ENCODE peak calls at places on chromosome 3, in five cellular contexts. One of them, this sample, is unnamed.

GRCh38 chr3:50333744-50334328 is 5.8 kb upstream of the TUSC2 start:
- DNase-seq in H1: no peak
- DNase-seq in neuronal stem cell: no peak
- DNase-seq in mesenchymal stem cell: peak
- DNase-seq in IMR-90: peak
- DNase-seq in this sample: no peak

GRCh38 chr3:124203292-124203691 is 211.4 kb upstream of the ROPN1 start:
- DNase-seq in H1: no peak
- DNase-seq in neuronal stem cell: no peak
- DNase-seq in mesenchymal stem cell: no peak
- DNase-seq in IMR-90: no peak
- DNase-seq in this sample: no peak

GRCh38 chr3:179898024-179898423 is 138.7 kb downstream of the PEX5L start:
- DNase-seq in H1: no peak
- DNase-seq in neuronal stem cell: peak
- DNase-seq in mesenchymal stem cell: peak
- DNase-seq in IMR-90: peak
- DNase-seq in this sample: peak

GRCh38 chr3:100928638-100929428 is 64.4 kb downstream of the ABI3BP start:
- DNase-seq in H1: no peak
- DNase-seq in neuronal stem cell: no peak
- DNase-seq in mesenchymal stem cell: peak
- DNase-seq in IMR-90: peak
- DNase-seq in this sample: no peak

GRCh38 chr3:102026656-102027055 is 177.3 kb downstream of the NFKBIZ start:
- DNase-seq in H1: no peak
- DNase-seq in neuronal stem cell: no peak
- DNase-seq in mesenchymal stem cell: no peak
- DNase-seq in IMR-90: no peak
- DNase-seq in this sample: no peak

GRCh38 chr3:23809840-23810341 is 4.1 kb downstream of the UBE2E1 start:
- DNase-seq in H1: no peak
- DNase-seq in neuronal stem cell: no peak
- DNase-seq in mesenchymal stem cell: peak
- DNase-seq in IMR-90: no peak
- DNase-seq in this sample: no peak

GRCh38 chr3:184511741-184512140 is 49.8 kb upstream of the EPHB3 start:
- DNase-seq in H1: no peak
- DNase-seq in neuronal stem cell: no peak
- DNase-seq in mesenchymal stem cell: no peak
- DNase-seq in IMR-90: no peak
- DNase-seq in this sample: no peak

GRCh38 chr3:184230603-184231528 is 1.5 kb downstream of the VWA5B2 start:
- DNase-seq in H1: no peak
- DNase-seq in neuronal stem cell: no peak
- DNase-seq in mesenchymal stem cell: no peak
- DNase-seq in IMR-90: no peak
- DNase-seq in this sample: peak

GRCh38 chr3:150327678-150328667 is 80.1 kb upstream of the TSC22D2 start:
- DNase-seq in H1: no peak
- DNase-seq in neuronal stem cell: no peak
- DNase-seq in mesenchymal stem cell: peak
- DNase-seq in IMR-90: no peak
- DNase-seq in this sample: no peak

GRCh38 chr3:40912461-40912860 is 286.8 kb upstream of the CTNNB1 start:
- DNase-seq in H1: no peak
- DNase-seq in neuronal stem cell: no peak
- DNase-seq in mesenchymal stem cell: no peak
- DNase-seq in IMR-90: no peak
- DNase-seq in this sample: no peak

GRCh38 chr3:9690451-9691450 is 12.9 kb upstream of the CPNE9 start:
- DNase-seq in H1: no peak
- DNase-seq in neuronal stem cell: no peak
- DNase-seq in mesenchymal stem cell: no peak
- DNase-seq in IMR-90: no peak
- DNase-seq in this sample: no peak

GRCh38 chr3:171442184-171442583 is 18.0 kb downstream of the TNIK start:
- DNase-seq in H1: no peak
- DNase-seq in neuronal stem cell: no peak
- DNase-seq in mesenchymal stem cell: no peak
- DNase-seq in IMR-90: no peak
- DNase-seq in this sample: no peak

GRCh38 chr3:157174265-157174615 is 14.3 kb upstream of the CCNL1 start:
- DNase-seq in H1: no peak
- DNase-seq in neuronal stem cell: no peak
- DNase-seq in mesenchymal stem cell: no peak
- DNase-seq in IMR-90: no peak
- DNase-seq in this sample: no peak

GRCh38 chr3:157981819-157982218 is 124.4 kb downstream of the SHOX2 start:
- DNase-seq in H1: no peak
- DNase-seq in neuronal stem cell: no peak
- DNase-seq in mesenchymal stem cell: no peak
- DNase-seq in IMR-90: no peak
- DNase-seq in this sample: no peak

GRCh38 chr3:127139601-127140500 is 53.1 kb upstream of the PRR23E start:
- DNase-seq in H1: no peak
- DNase-seq in neuronal stem cell: no peak
- DNase-seq in mesenchymal stem cell: no peak
- DNase-seq in IMR-90: no peak
- DNase-seq in this sample: no peak

GRCh38 chr3:61108247-61109019 is 142.8 kb downstream of the FHIT start:
- DNase-seq in H1: no peak
- DNase-seq in neuronal stem cell: no peak
- DNase-seq in mesenchymal stem cell: no peak
- DNase-seq in IMR-90: no peak
- DNase-seq in this sample: no peak

DNA sequence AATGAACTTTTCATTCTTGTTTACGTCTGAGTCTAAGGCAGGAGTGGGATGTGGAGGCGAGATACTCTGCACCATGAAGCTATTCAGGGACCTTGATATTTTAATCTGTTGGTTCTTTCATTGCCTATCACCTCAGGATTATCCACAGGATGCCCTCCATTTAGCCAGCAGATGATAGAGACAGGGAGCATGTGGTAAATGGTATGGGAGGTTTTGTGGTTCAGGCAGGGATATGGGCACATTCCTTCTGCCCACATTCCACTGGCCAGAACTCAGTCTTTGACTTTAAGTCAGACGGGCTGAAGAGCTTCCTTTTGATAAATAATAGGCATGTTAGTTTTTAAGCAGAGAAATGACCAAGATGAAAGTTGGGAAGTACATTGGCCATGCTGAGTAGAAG is 548.0 kb upstream of the CCDC54 start:
- DNase-seq in H1: no peak
- DNase-seq in neuronal stem cell: no peak
- DNase-seq in mesenchymal stem cell: peak
- DNase-seq in IMR-90: peak
- DNase-seq in this sample: no peak
- H2BK15ac ChIP-seq in H1: no peak
- H2BK15ac ChIP-seq in neuronal stem cell: no peak
- H2BK15ac ChIP-seq in mesenchymal stem cell: no peak
- H2BK15ac ChIP-seq in IMR-90: no peak
- H2BK15ac ChIP-seq in this sample: no peak

DNA sequence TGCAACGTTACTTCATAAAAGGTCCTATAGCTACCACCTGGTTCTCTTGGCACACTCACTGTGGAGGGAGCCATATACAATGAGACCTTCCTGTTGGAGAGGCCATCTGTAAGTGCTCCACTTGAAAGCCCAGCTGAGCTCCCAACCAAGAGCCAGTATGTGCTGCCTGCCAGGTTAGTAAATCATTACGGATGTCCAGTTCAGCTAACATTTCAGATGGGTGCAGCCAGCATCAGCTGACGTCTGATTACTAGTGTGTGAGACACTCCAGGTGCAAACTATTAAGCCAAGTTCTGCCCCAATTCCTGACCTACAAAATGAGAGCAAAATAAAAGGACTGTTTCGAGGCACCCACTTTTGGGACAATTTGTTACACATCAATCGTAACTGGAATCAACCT is 274.4 kb upstream of the ROBO2 start:
- DNase-seq in H1: no peak
- DNase-seq in neuronal stem cell: no peak
- DNase-seq in mesenchymal stem cell: no peak
- DNase-seq in IMR-90: no peak
- DNase-seq in this sample: no peak
- H4K91ac ChIP-seq in H1: no peak
- H4K91ac ChIP-seq in neuronal stem cell: no peak
- H4K91ac ChIP-seq in mesenchymal stem cell: no peak
- H4K91ac ChIP-seq in IMR-90: no peak
- H4K91ac ChIP-seq in this sample: no peak

DNA sequence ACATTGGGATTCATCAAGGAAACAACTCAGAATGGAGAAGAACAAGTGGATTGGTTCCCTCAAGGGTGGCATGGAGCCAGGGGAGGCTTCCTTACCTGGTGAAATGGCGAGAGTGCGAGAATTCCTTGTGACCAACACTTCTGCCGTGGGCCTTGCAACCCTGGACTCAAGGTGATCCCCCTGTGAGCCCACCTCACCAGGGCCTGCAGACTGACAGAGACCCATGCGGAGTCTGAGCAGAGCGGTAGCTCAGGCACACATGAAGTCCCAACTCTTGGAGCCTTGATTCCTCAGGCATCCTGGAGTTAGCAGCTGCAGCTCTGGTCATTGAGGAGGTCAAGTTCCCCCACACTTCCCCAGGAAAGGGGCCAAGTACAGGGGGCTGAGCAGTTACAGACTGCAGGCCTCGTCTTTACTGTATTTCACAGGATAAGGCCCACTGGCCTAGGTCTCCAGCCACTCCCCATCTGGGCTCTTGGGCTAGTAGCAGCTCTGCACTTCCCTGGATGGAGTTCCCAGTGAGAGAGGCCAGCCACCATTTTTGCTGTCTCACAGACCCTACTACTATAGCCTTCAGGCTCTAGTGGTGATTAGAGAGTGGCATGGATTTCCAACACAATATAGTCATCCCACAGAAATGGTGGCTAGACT is 269.5 kb upstream of the DCBLD2 start:
- DNase-seq in H1: no peak
- DNase-seq in neuronal stem cell: no peak
- DNase-seq in mesenchymal stem cell: no peak
- DNase-seq in IMR-90: no peak
- DNase-seq in this sample: no peak
- H2BK15ac ChIP-seq in H1: no peak
- H2BK15ac ChIP-seq in neuronal stem cell: no peak
- H2BK15ac ChIP-seq in mesenchymal stem cell: no peak
- H2BK15ac ChIP-seq in IMR-90: no peak
- H2BK15ac ChIP-seq in this sample: no peak

GRCh38 chr3:31893174-31893573 is 87.9 kb downstream of the OSBPL10 start:
- DNase-seq in H1: no peak
- DNase-seq in neuronal stem cell: no peak
- DNase-seq in mesenchymal stem cell: peak
- DNase-seq in IMR-90: peak
- DNase-seq in this sample: no peak

GRCh38 chr3:31890742-31891469 is 90.2 kb downstream of the OSBPL10 start:
- DNase-seq in H1: no peak
- DNase-seq in neuronal stem cell: no peak
- DNase-seq in mesenchymal stem cell: no peak
- DNase-seq in IMR-90: no peak
- DNase-seq in this sample: no peak

GRCh38 chr3:31892500-31892899 is 88.6 kb downstream of the OSBPL10 start:
- DNase-seq in H1: no peak
- DNase-seq in neuronal stem cell: no peak
- DNase-seq in mesenchymal stem cell: no peak
- DNase-seq in IMR-90: no peak
- DNase-seq in this sample: no peak

GRCh38 chr3:31890007-31890406 is 91.1 kb downstream of the OSBPL10 start:
- DNase-seq in H1: no peak
- DNase-seq in neuronal stem cell: no peak
- DNase-seq in mesenchymal stem cell: no peak
- DNase-seq in IMR-90: no peak
- DNase-seq in this sample: no peak

DNA sequence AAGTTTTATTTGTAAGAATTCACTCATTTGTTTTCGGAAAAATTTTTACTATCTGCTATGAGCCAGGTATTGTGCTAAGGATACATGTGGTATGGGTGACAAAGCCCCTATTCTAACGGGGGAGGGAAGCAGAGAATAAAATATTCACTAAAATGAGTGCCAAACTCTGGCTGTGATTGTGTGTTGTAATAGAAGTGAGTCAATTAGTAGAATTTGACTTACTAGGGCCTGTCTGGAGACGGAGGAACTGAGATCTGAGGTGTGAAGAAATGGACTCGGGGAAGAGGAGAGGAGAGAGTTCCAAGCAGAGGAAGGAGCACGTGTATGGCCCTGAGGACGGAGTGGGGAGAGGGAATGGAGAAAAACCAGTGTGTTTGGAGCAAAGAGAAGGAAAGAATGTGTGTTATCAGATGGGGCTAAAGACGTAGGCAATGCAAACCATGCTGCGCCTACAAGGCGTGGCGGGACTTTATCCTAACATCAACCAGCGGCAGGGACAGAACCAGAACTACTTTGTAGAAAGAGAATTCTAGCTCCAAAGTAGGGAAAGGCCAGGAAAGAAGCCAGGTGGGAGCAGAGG is 89.1 kb downstream of the OSBPL10 start:
- DNase-seq in H1: no peak
- DNase-seq in neuronal stem cell: no peak
- DNase-seq in mesenchymal stem cell: no peak
- DNase-seq in IMR-90: no peak
- DNase-seq in this sample: no peak
- H4K91ac ChIP-seq in H1: peak
- H4K91ac ChIP-seq in neuronal stem cell: no peak
- H4K91ac ChIP-seq in mesenchymal stem cell: no peak
- H4K91ac ChIP-seq in IMR-90: no peak
- H4K91ac ChIP-seq in this sample: no peak

GRCh38 chr3:196528639-196529233 is 13.6 kb upstream of the SMCO1 start:
- DNase-seq in H1: peak
- DNase-seq in neuronal stem cell: peak
- DNase-seq in mesenchymal stem cell: peak
- DNase-seq in IMR-90: peak
- DNase-seq in this sample: peak
- H2BK15ac ChIP-seq in H1: no peak
- H2BK15ac ChIP-seq in neuronal stem cell: peak
- H2BK15ac ChIP-seq in mesenchymal stem cell: peak
- H2BK15ac ChIP-seq in IMR-90: peak
- H2BK15ac ChIP-seq in this sample: no peak

GRCh38 chr3:71684752-71685151 is 40.5 kb downstream of the EIF4E3 start:
- DNase-seq in H1: no peak
- DNase-seq in neuronal stem cell: no peak
- DNase-seq in mesenchymal stem cell: peak
- DNase-seq in IMR-90: peak
- DNase-seq in this sample: no peak

GRCh38 chr3:71680588-71680987 is 44.6 kb downstream of the EIF4E3 start:
- DNase-seq in H1: no peak
- DNase-seq in neuronal stem cell: no peak
- DNase-seq in mesenchymal stem cell: peak
- DNase-seq in IMR-90: peak
- DNase-seq in this sample: no peak

GRCh38 chr3:71685686-71686085 is 39.5 kb downstream of the EIF4E3 start:
- DNase-seq in H1: no peak
- DNase-seq in neuronal stem cell: no peak
- DNase-seq in mesenchymal stem cell: no peak
- DNase-seq in IMR-90: no peak
- DNase-seq in this sample: no peak

GRCh38 chr3:71684046-71684730 is 41.0 kb downstream of the EIF4E3 start:
- DNase-seq in H1: no peak
- DNase-seq in neuronal stem cell: no peak
- DNase-seq in mesenchymal stem cell: no peak
- DNase-seq in IMR-90: no peak
- DNase-seq in this sample: no peak

GRCh38 chr3:71681224-71681668 is 44.0 kb downstream of the EIF4E3 start:
- DNase-seq in H1: no peak
- DNase-seq in neuronal stem cell: peak
- DNase-seq in mesenchymal stem cell: peak
- DNase-seq in IMR-90: peak
- DNase-seq in this sample: peak
- H4K91ac ChIP-seq in H1: no peak
- H4K91ac ChIP-seq in neuronal stem cell: no peak
- H4K91ac ChIP-seq in mesenchymal stem cell: no peak
- H4K91ac ChIP-seq in IMR-90: no peak
- H4K91ac ChIP-seq in this sample: no peak

GRCh38 chr3:64354221-64354620 is 129.0 kb upstream of the PRICKLE2 start:
- DNase-seq in H1: no peak
- DNase-seq in neuronal stem cell: no peak
- DNase-seq in mesenchymal stem cell: peak
- DNase-seq in IMR-90: peak
- DNase-seq in this sample: no peak
- H2BK15ac ChIP-seq in H1: no peak
- H2BK15ac ChIP-seq in neuronal stem cell: no peak
- H2BK15ac ChIP-seq in mesenchymal stem cell: no peak
- H2BK15ac ChIP-seq in IMR-90: peak
- H2BK15ac ChIP-seq in this sample: no peak

This sample was measured in H9.